ENCODE peak calls at places on chromosomes 2 and 18, in nine cellular contexts. Z, D, H, N, T, R, Y, O and P are unnamed samples.

GRCh38 chr2:154623819-154624218 is 74.7 kb upstream of the KCNJ3 start:
- DNase-seq in Z (peak), D (peak), H (peak), N (peak), T (peak), R (peak), Y (peak), O (no peak), P (no peak)

GRCh38 chr2:152367547-152368250 is 32.7 kb downstream of the FMNL2 start:
- DNase-seq in Z (peak), D (peak), H (peak), N (no peak), T (no peak), R (no peak), Y (no peak), O (no peak), P (no peak)

GRCh38 chr2:85763831-85764230 is 10.0 kb downstream of the ATOH8 start:
- DNase-seq in Z (no peak), D (no peak), H (no peak), N (no peak), T (no peak), R (no peak), Y (no peak), O (no peak), P (no peak)

GRCh38 chr2:175690113-175690716 is 311.9 kb downstream of the LNPK start:
- DNase-seq in Z (peak), D (peak), H (peak), N (peak), T (peak), R (peak), Y (peak), O (peak), P (peak)

GRCh38 chr2:29189052-29189451 is 73.8 kb downstream of the CLIP4 start:
- DNase-seq in Z (no peak), D (no peak), H (no peak), N (no peak), T (no peak), R (peak), Y (no peak), O (no peak), P (no peak)

GRCh38 chr18:48319796-48320638 is 89.2 kb downstream of the ZBTB7C start:
- DNase-seq in Z (peak), D (peak), H (no peak), N (no peak), T (no peak), R (no peak), Y (no peak), O (no peak), P (no peak)

GRCh38 chr2:32291746-32292145 is 14.0 kb downstream of the YIPF4 start:
- DNase-seq in Z (no peak), D (no peak), H (no peak), N (no peak), T (no peak), R (no peak), Y (no peak), O (no peak), P (no peak)

GRCh38 chr2:98123286-98123685 is 36.3 kb downstream of the VWA3B start:
- DNase-seq in Z (no peak), D (no peak), H (no peak), N (no peak), T (no peak), R (peak), Y (no peak), O (no peak), P (no peak)

GRCh38 chr2:212725180-212725579 is 186.6 kb upstream of the ERBB4 start:
- DNase-seq in Z (no peak), D (no peak), H (no peak), N (no peak), T (no peak), R (no peak), Y (no peak), O (no peak), P (no peak)

GRCh38 chr2:118224144-118224887 is 136.0 kb downstream of the INSIG2 start:
- DNase-seq in Z (no peak), D (peak), H (peak), N (peak), T (no peak), R (peak), Y (peak), O (no peak), P (no peak)

GRCh38 chr2:194363878-194364277 is 1293.1 kb upstream of the SLC39A10 start:
- DNase-seq in Z (no peak), D (no peak), H (no peak), N (no peak), T (no peak), R (no peak), Y (no peak), O (no peak), P (no peak)

GRCh38 chr18:77131100-77131651 is 1.4 kb downstream of the MBP start:
- DNase-seq in Z (no peak), D (peak), H (peak), N (peak), T (no peak), R (peak), Y (peak), O (no peak), P (no peak)

GRCh38 chr2:8491296-8492048 is 190.4 kb upstream of the ID2 start:
- DNase-seq in Z (no peak), D (no peak), H (peak), N (no peak), T (no peak), R (no peak), Y (no peak), O (no peak), P (no peak)

GRCh38 chr2:167265004-167265403 is 376.7 kb downstream of the XIRP2 start:
- DNase-seq in Z (no peak), D (no peak), H (no peak), N (no peak), T (no peak), R (no peak), Y (no peak), O (no peak), P (no peak)

GRCh38 chr2:172285760-172286159 is 141.6 kb upstream of the ITGA6 start:
- DNase-seq in Z (no peak), D (no peak), H (no peak), N (no peak), T (no peak), R (no peak), Y (no peak), O (no peak), P (no peak)

GRCh38 chr18:62450175-62450545 is 72.7 kb upstream of the ZCCHC2 start:
- DNase-seq in Z (no peak), D (no peak), H (no peak), N (no peak), T (no peak), R (no peak), Y (no peak), O (no peak), P (no peak)

GRCh38 chr2:105797298-105797819 is 52.6 kb downstream of the NCK2 start:
- DNase-seq in Z (peak), D (no peak), H (peak), N (no peak), T (no peak), R (peak), Y (no peak), O (no peak), P (no peak)

DNA sequence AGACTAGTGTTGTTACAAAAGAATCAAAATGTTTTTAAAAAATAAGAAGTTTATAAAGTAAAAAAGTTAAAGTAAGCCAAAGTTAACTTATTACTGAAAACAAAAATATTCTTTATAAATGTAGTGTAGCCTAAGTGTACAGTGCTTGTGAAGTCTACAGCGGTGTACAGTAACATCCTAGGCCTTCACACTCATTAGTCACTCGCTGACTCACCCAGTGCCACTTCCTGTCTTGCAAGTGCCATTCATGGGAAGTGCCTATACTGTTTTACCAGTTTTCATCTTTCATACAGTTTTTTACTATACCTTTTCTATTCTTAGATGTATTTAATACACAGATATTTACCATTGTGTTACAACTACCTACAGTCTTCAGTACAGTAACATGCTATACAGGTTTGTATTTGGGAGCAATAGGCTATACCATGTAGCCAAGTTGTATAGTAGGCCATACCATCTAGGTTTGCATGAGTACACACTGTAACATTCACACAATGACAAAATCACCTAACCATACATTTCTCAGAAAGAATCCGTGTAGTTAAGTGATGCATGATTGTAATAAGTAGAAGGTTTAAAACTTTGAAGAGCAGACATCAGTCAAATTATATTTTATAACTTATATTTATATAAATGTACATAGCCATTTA is 13.4 kb downstream of the SERPINB7 start:
- DNase-seq in Z (peak), D (no peak), H (peak), N (no peak), T (peak), R (no peak), Y (no peak), O (no peak), P (peak)
- H3K4me2 ChIP-seq in Z (peak), D (no peak), H (no peak), N (no peak), T (no peak), R (no peak), Y (no peak), O (no peak), P (peak)

GRCh38 chr2:208311321-208311720 is 45.3 kb downstream of the PIKFYVE start:
- DNase-seq in Z (no peak), D (no peak), H (no peak), N (no peak), T (no peak), R (no peak), Y (no peak), O (no peak), P (no peak)

GRCh38 chr2:208306291-208306690 is 40.2 kb downstream of the PIKFYVE start:
- DNase-seq in Z (peak), D (no peak), H (peak), N (no peak), T (no peak), R (no peak), Y (no peak), O (no peak), P (no peak)

GRCh38 chr2:208315081-208315788 is 49.2 kb downstream of the PIKFYVE start:
- DNase-seq in Z (peak), D (no peak), H (peak), N (no peak), T (peak), R (no peak), Y (no peak), O (no peak), P (no peak)

DNA sequence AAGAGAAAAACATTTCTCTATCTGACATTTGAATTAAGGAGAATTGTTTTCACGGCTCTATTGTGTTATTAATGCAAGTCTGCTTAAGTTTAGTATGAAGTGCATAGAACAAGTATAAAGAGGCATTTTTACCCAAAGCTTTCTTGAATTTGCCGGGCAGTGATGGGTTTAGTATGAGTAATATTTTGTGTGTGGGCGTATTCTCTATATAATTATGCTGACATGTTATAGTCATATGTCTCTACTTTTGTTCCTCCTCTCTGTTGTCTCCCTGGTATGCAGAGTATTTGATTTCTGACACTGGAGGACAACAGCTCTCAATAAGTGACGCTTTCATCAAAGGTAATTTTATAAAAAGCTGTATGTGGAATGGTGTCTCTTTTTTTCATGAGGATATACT is 45.9 kb downstream of the PIKFYVE start:
- DNase-seq in Z (peak), D (no peak), H (no peak), N (no peak), T (no peak), R (no peak), Y (no peak), O (no peak), P (no peak)
- H3K4me2 ChIP-seq in Z (no peak), D (no peak), H (no peak), N (no peak), T (no peak), R (no peak), Y (no peak), O (no peak), P (no peak)

GRCh38 chr2:54626884-54627283 is 96.6 kb upstream of the EML6 start:
- DNase-seq in Z (no peak), D (no peak), H (no peak), N (no peak), T (no peak), R (no peak), Y (no peak), O (no peak), P (no peak)
- H3K4me2 ChIP-seq in Z (no peak), D (no peak), H (no peak), N (no peak), T (no peak), R (no peak), Y (no peak), O (no peak), P (no peak)

DNA sequence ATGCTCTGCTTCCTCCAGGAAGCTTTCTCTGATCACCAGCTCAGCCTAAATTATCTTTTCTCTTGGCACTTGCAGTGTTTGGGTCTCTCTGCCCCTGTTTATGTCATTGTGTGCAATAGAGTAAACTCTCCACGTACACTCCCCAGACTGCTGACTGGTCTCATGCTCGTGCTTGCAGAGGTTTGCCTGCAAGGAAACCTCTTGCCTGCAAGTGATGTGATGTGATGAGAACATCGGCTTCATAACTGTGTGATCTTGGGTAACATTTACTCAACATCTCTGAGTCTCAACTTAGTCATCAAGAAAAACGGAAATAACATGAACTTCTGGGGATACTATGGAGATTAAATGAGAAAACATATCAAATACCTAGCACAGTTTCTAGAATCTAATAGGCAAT is 92.3 kb downstream of the BIN1 start:
- DNase-seq in Z (peak), D (peak), H (peak), N (no peak), T (peak), R (no peak), Y (no peak), O (no peak), P (peak)
- H3K4me2 ChIP-seq in Z (no peak), D (no peak), H (peak), N (no peak), T (peak), R (no peak), Y (peak), O (no peak), P (peak)

GRCh38 chr2:28108143-28108542 is 217.6 kb downstream of the BABAM2 start:
- DNase-seq in Z (no peak), D (no peak), H (no peak), N (no peak), T (no peak), R (no peak), Y (no peak), O (no peak), P (no peak)

GRCh38 chr2:28101123-28101522 is 210.6 kb downstream of the BABAM2 start:
- DNase-seq in Z (peak), D (no peak), H (no peak), N (no peak), T (no peak), R (no peak), Y (no peak), O (no peak), P (peak)

GRCh38 chr2:28101892-28102291 is 211.4 kb downstream of the BABAM2 start:
- DNase-seq in Z (no peak), D (no peak), H (no peak), N (no peak), T (no peak), R (no peak), Y (no peak), O (peak), P (no peak)

GRCh38 chr2:28103611-28104010 is 213.1 kb downstream of the BABAM2 start:
- DNase-seq in Z (no peak), D (no peak), H (no peak), N (no peak), T (no peak), R (no peak), Y (no peak), O (no peak), P (no peak)

GRCh38 chr2:28102455-28102874 is 211.9 kb downstream of the BABAM2 start:
- DNase-seq in Z (peak), D (no peak), H (peak), N (no peak), T (no peak), R (no peak), Y (no peak), O (peak), P (no peak)
- H3K4me2 ChIP-seq in Z (peak), D (no peak), H (peak), N (no peak), T (peak), R (no peak), Y (no peak), O (no peak), P (peak)

GRCh38 chr2:190159453-190159852 is 96.9 kb upstream of the MSTN start:
- DNase-seq in Z (peak), D (no peak), H (peak), N (no peak), T (no peak), R (no peak), Y (no peak), O (no peak), P (no peak)
- H3K4me2 ChIP-seq in Z (no peak), D (no peak), H (peak), N (no peak), T (no peak), R (no peak), Y (no peak), O (no peak), P (peak)